ENCODE peak calls at places on chromosomes 7 and 10, in five cellular contexts. M, I, S, L and O are unnamed samples.

GRCh38 chr10:133614830-133615580 is 11.6 kb downstream of the FRG2B start:
- DNase-seq in M (no peak), I (peak; percentile 82), S (no peak), L (peak; percentile 27), O (no peak)

GRCh38 chr7:46909601-46910051 is 672.3 kb downstream of the TNS3 start:
- DNase-seq in M (peak; percentile 70), I (no peak), S (no peak), L (no peak), O (no peak)

GRCh38 chr7:66778201-66778600 is 37.7 kb downstream of the RABGEF1 start:
- DNase-seq in M (peak; percentile 65), I (no peak), S (no peak), L (no peak), O (no peak)

GRCh38 chr7:10802526-10802925 is 171.1 kb upstream of the PHF14 start:
- DNase-seq in M (peak; percentile 13), I (no peak), S (no peak), L (no peak), O (no peak)

GRCh38 chr7:121547341-121548092 is 151.4 kb upstream of the FAM3C start:
- DNase-seq in M (peak; percentile 78), I (no peak), S (peak; percentile 63), L (no peak), O (peak; percentile 74)

GRCh38 chr7:12629816-12630614 is 57.4 kb upstream of the ARL4A start:
- DNase-seq in M (no peak), I (no peak), S (no peak), L (no peak), O (no peak)

GRCh38 chr10:119693262-119693957 is 32.4 kb upstream of the INPP5F start:
- DNase-seq in M (no peak), I (no peak), S (no peak), L (no peak), O (no peak)

GRCh38 chr7:559396-559705 is 39.7 kb upstream of the PDGFA start:
- DNase-seq in M (no peak), I (no peak), S (no peak), L (no peak), O (no peak)

GRCh38 chr10:131933695-131934086 is 32.9 kb downstream of the PPP2R2D start:
- DNase-seq in M (no peak), I (no peak), S (no peak), L (no peak), O (no peak)

GRCh38 chr10:98745645-98746044 is 298.9 kb upstream of the HPS1 start:
- DNase-seq in M (no peak), I (no peak), S (no peak), L (no peak), O (peak; percentile 39)

GRCh38 chr10:58951750-58952149 is 224.7 kb upstream of the PHYHIPL start:
- DNase-seq in M (no peak), I (no peak), S (no peak), L (no peak), O (no peak)

GRCh38 chr7:121595949-121596692 is 200.0 kb upstream of the FAM3C start:
- DNase-seq in M (no peak), I (no peak), S (no peak), L (no peak), O (no peak)

GRCh38 chr10:114285961-114286441 is 46.9 kb downstream of the VWA2 start:
- DNase-seq in M (no peak), I (no peak), S (no peak), L (no peak), O (no peak)

GRCh38 chr7:50293509-50294179 is 10.9 kb upstream of the IKZF1 start:
- DNase-seq in M (no peak), I (no peak), S (no peak), L (no peak), O (no peak)

GRCh38 chr10:86522385-86522855 is 828 bp upstream of the WAPL start:
- DNase-seq in M (no peak), I (no peak), S (no peak), L (no peak), O (no peak)

GRCh38 chr7:33932221-33932620 is 26.9 kb downstream of the BMPER start:
- DNase-seq in M (no peak), I (no peak), S (no peak), L (no peak), O (no peak)

GRCh38 chr10:129896231-129897150 is 67.6 kb downstream of the EBF3 start:
- DNase-seq in M (no peak), I (no peak), S (no peak), L (no peak), O (no peak)

GRCh38 chr10:11750420-11750819 is 8.2 kb downstream of the ECHDC3 start:
- DNase-seq in M (no peak), I (no peak), S (no peak), L (no peak), O (no peak)

GRCh38 chr7:75732764-75733630 is 5.7 kb downstream of the HIP1 start:
- DNase-seq in M (peak; percentile 91), I (no peak), S (peak; percentile 22), L (no peak), O (no peak)

GRCh38 chr7:27064169-27064568 is 31.6 kb downstream of the HOXA1 start:
- DNase-seq in M (no peak), I (no peak), S (no peak), L (no peak), O (no peak)

GRCh38 chr7:31919678-31920369 is 150.4 kb downstream of the PDE1C start:
- DNase-seq in M (no peak), I (no peak), S (no peak), L (no peak), O (no peak)

GRCh38 chr7:30363778-30364563 is 79.6 kb downstream of the ZNRF2 start:
- DNase-seq in M (no peak), I (no peak), S (no peak), L (no peak), O (peak; percentile 73)

GRCh38 chr7:91660734-91661355 is 219.7 kb downstream of the MTERF1 start:
- DNase-seq in M (no peak), I (no peak), S (no peak), L (no peak), O (no peak)

GRCh38 chr7:157043745-157044144 is 33.3 kb upstream of the MNX1 start:
- DNase-seq in M (peak; percentile 69), I (peak; percentile 89), S (no peak), L (no peak), O (no peak)

GRCh38 chr7:65429642-65430343 is 56.1 kb downstream of the ZNF92 start:
- DNase-seq in M (no peak), I (no peak), S (no peak), L (no peak), O (peak; percentile 12)

GRCh38 chr10:116765549-116766162 is 23.3 kb upstream of the HSPA12A start:
- DNase-seq in M (no peak), I (no peak), S (peak; percentile 66), L (peak; percentile 58), O (peak; percentile 47)

GRCh38 chr7:103771294-103771693 is 218.2 kb downstream of the RELN start:
- DNase-seq in M (no peak), I (no peak), S (no peak), L (no peak), O (no peak)

GRCh38 chr10:3151889-3152565 is 20.6 kb downstream of the PITRM1 start:
- DNase-seq in M (no peak), I (no peak), S (no peak), L (no peak), O (no peak)

GRCh38 chr7:119351320-119351719 is 921.7 kb upstream of the KCND2 start:
- DNase-seq in M (no peak), I (no peak), S (no peak), L (no peak), O (no peak)

GRCh38 chr7:134988161-134988560 is 1.9 kb downstream of the AGBL3 start:
- DNase-seq in M (no peak), I (no peak), S (no peak), L (no peak), O (no peak)

DNA sequence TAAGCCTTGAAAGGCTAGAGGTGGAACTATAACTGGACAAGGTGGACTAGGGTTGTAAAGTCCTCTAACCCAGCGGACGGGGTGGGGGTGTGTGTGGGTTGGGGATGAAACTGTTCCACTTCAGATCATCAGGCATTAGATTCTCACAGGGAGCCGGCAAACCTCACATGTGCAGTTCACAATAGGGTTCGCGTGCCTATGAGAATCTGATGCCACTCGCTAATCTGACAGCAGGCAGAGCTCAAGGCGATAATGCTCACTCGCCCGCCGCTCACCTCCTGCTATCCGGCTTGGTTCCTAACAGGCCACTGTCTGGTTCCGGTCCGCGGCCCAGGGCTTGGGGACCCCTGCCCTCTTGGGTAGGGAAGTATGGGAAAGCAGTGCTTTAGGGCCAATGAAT is 984 bp upstream of the ERLIN1 start:
- DNase-seq in M (no peak), I (no peak), S (peak; percentile 16), L (no peak), O (peak; percentile 52)
- TF ChIP-seq POLR2A in M (no peak), I (no peak), S (no peak), L (no peak), O (no peak)

DNA sequence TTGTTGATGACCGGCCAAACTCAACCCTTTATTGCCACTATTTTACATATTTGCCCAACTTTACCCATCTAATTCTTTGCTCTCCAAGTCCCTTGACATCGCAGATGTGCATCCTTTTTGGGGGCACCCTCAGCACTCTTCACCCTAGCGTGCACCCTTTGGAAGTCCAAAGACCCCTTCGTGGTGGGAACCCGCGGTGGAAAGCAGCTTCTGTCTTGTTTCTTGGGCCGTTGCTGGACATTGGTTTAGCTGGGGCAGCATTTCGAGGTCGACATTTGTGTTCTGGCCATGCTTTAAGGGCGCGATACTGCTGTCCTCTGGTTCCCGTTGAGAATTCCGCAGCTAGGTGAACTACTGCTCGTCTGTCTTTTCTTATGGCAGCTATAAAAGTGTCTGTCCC is 326 bp upstream of the PAPOLB start:
- DNase-seq in M (no peak), I (no peak), S (no peak), L (no peak), O (no peak)
- TF ChIP-seq POLR2A in M (no peak), I (no peak), S (no peak), L (no peak), O (no peak)

DNA sequence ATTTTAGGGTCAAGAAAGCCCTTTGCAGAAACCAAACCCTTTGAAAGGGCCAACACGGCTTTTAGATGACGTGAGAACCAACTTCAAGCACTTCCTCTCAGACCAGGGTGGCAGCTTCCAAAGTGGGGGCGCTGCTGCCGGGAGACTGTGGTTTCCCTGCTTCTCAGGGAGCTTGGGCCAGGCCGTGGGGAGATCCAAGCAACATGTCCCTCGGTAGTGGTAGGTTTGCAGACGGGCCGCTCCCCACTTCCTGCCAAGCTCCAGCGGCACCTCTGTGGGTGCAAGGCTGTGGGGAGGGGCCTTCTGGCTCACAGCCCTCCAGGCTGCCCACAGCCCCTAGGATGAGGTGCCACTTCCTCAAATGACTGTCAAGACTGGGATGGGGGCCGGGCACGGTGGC is 132.4 kb downstream of the FAM53B start:
- DNase-seq in M (no peak), I (no peak), S (no peak), L (peak; percentile 42), O (peak; percentile 18)
- TF ChIP-seq POLR2A in M (no peak), I (no peak), S (no peak), L (no peak), O (no peak)

GRCh38 chr7:111633878-111634277 is 71.6 kb upstream of the IMMP2L start:
- DNase-seq in M (no peak), I (no peak), S (no peak), L (no peak), O (no peak)

DNA sequence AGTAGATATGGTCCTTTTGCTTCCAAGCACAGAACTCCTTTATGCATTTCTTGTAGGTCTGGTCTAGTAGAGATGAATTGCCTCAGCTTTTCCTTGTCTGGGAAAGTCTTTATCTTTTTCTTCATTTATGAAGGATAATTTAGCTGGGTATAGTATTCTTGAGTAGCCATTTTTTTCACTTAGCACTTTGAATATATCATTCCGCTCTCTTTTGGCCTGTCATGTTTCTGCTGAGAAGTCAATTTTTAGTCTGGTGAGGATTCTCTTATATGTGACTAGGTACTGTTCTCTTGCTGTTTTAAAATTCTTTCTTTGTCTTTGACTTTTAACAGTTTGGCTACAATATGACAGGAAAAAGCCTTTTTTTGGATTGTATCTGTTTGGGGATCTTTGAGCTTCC is 68.6 kb upstream of the IMMP2L start:
- DNase-seq in M (no peak), I (no peak), S (no peak), L (no peak), O (no peak)
- TF ChIP-seq POLR2A in M (no peak), I (no peak), S (no peak), L (no peak), O (no peak)